ENCODE peak calls at places on chromosomes 3 and 15, in six cellular contexts. One of them, this sample, is unnamed.

GRCh38 chr3:104080228-104080627 is 1286.5 kb upstream of the ALCAM start:
- DNase-seq in HCT116: no peak
- DNase-seq in neuronal stem cell: no peak
- DNase-seq in PC-3: no peak
- DNase-seq in MM.1S: no peak
- DNase-seq in NT2/D1: no peak
- DNase-seq in this sample: no peak

GRCh38 chr3:43153189-43154083 is 47.6 kb upstream of the POMGNT2 start:
- DNase-seq in HCT116: no peak
- DNase-seq in neuronal stem cell: no peak
- DNase-seq in PC-3: no peak
- DNase-seq in MM.1S: no peak
- DNase-seq in NT2/D1: no peak
- DNase-seq in this sample: peak; percentile 49

GRCh38 chr3:142597898-142598297 is 1.7 kb downstream of the PLS1 start:
- DNase-seq in HCT116: no peak
- DNase-seq in neuronal stem cell: no peak
- DNase-seq in PC-3: no peak
- DNase-seq in MM.1S: no peak
- DNase-seq in NT2/D1: no peak
- DNase-seq in this sample: no peak

GRCh38 chr3:21954709-21955108 is 203.7 kb upstream of the ZNF385D start:
- DNase-seq in HCT116: no peak
- DNase-seq in neuronal stem cell: no peak
- DNase-seq in PC-3: peak; percentile 61
- DNase-seq in MM.1S: no peak
- DNase-seq in NT2/D1: no peak
- DNase-seq in this sample: peak; percentile 81

GRCh38 chr3:107198522-107199271 is 178.5 kb upstream of the CCDC54 start:
- DNase-seq in HCT116: no peak
- DNase-seq in neuronal stem cell: no peak
- DNase-seq in PC-3: no peak
- DNase-seq in MM.1S: no peak
- DNase-seq in NT2/D1: no peak
- DNase-seq in this sample: peak; percentile 59

GRCh38 chr3:53046171-53047170 is 598 bp upstream of the SFMBT1 start:
- DNase-seq in HCT116: no peak
- DNase-seq in neuronal stem cell: peak; percentile 52
- DNase-seq in PC-3: no peak
- DNase-seq in MM.1S: peak; percentile 82
- DNase-seq in NT2/D1: peak; percentile 77
- DNase-seq in this sample: peak; percentile 55

GRCh38 chr15:73858062-73858461 is 15.3 kb upstream of the TBC1D21 start:
- DNase-seq in HCT116: no peak
- DNase-seq in neuronal stem cell: no peak
- DNase-seq in PC-3: no peak
- DNase-seq in MM.1S: no peak
- DNase-seq in NT2/D1: no peak
- DNase-seq in this sample: no peak

GRCh38 chr15:32677238-32677750 is 35.8 kb downstream of the SCG5 start:
- DNase-seq in HCT116: no peak
- DNase-seq in neuronal stem cell: no peak
- DNase-seq in PC-3: no peak
- DNase-seq in MM.1S: no peak
- DNase-seq in NT2/D1: no peak
- DNase-seq in this sample: peak; percentile 45

GRCh38 chr3:45688194-45688881 is 858 bp upstream of the SACM1L start:
- DNase-seq in HCT116: no peak
- DNase-seq in neuronal stem cell: peak; percentile 53
- DNase-seq in PC-3: peak; percentile 52
- DNase-seq in MM.1S: peak; percentile 59
- DNase-seq in NT2/D1: peak; percentile 57
- DNase-seq in this sample: peak; percentile 47

GRCh38 chr15:98683821-98684220 is 35.5 kb downstream of the IGF1R start:
- DNase-seq in HCT116: no peak
- DNase-seq in neuronal stem cell: no peak
- DNase-seq in PC-3: no peak
- DNase-seq in MM.1S: no peak
- DNase-seq in NT2/D1: no peak
- DNase-seq in this sample: no peak
- H3K4me3 ChIP-seq in HCT116: no peak overlapping the region
- H3K4me3 ChIP-seq in neuronal stem cell: no peak overlapping the region
- H3K4me3 ChIP-seq in PC-3: no peak overlapping the region
- H3K4me3 ChIP-seq in MM.1S: no peak overlapping the region
- H3K4me3 ChIP-seq in NT2/D1: no peak overlapping the region
- H3K4me3 ChIP-seq in this sample: no peak overlapping the region

DNA sequence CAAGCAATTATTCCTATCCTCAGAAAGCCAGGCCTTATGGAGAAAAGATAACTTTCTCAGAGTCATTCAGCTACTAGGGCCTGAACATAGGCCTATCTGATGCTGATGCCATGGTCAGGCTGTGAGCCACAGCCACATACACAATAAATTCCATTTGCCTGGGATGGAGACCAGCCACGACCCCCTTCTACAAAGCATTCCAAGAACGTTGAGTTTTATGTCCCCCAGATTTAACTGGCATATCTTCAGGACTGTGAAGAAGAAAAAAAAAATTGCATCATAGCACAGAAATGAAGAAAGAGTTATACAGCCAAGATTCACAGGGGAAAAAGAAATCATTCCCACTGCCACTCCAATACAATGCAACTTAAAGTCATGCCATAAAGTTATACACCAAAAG is 100.0 kb downstream of the THBS1 start:
- DNase-seq in HCT116: no peak
- DNase-seq in neuronal stem cell: no peak
- DNase-seq in PC-3: no peak
- DNase-seq in MM.1S: no peak
- DNase-seq in NT2/D1: no peak
- DNase-seq in this sample: peak; percentile 81
- H3K9ac ChIP-seq in HCT116: no peak overlapping the region
- H3K9ac ChIP-seq in neuronal stem cell: no peak overlapping the region
- H3K9ac ChIP-seq in PC-3: no peak overlapping the region
- H3K9ac ChIP-seq in MM.1S: no peak overlapping the region
- H3K9ac ChIP-seq in NT2/D1: no peak overlapping the region
- H3K9ac ChIP-seq in this sample: peak overlapping the region; percentile 61

DNA sequence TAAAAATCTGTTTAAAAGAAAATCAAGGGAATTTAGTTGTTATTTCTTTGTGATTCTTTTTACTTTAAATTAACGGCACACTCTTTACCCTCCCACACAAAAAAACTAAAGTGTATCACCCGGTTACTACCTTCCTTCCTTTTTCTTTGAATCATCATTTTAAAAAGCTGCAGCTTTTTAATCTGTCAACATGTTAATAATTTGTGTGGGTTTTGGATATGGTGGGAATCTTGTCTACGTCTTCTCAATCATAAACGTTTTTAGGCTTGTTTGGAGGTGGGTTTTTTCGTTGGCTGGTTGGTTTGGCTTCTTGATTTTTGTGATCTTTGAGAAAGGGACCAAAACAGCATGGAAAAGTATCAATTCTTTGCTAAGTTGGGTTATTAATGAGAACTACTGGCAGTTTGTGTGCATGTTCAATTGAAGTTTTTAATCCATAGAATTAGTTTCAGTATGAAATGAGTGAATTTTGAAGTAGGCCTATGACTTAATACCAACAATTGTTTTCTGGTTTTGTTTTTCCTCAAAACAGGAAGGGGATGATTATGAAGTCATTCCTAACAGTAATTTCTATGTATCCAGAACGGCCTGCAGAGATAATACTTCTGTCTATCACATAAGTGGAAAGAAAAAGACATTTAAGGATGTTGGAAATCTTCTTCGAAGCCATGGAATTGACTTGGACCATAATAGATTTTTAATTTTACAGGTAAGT is 4.5 kb downstream of the SMC4 start:
- DNase-seq in HCT116: no peak
- DNase-seq in neuronal stem cell: no peak
- DNase-seq in PC-3: no peak
- DNase-seq in MM.1S: peak; percentile 40
- DNase-seq in NT2/D1: no peak
- DNase-seq in this sample: peak; percentile 27
- H3K4me1 ChIP-seq in HCT116: peaks cover 12% of the 10 kb centered on the region
- H3K4me1 ChIP-seq in neuronal stem cell: no peaks in the 10 kb centered on the region
- H3K4me1 ChIP-seq in PC-3: peaks cover 15% of the 10 kb centered on the region
- H3K4me1 ChIP-seq in MM.1S: peaks cover 32% of the 10 kb centered on the region
- H3K4me1 ChIP-seq in NT2/D1: no peaks in the 10 kb centered on the region
- H3K4me1 ChIP-seq in this sample: peaks cover 31% of the 10 kb centered on the region

GRCh38 chr3:5123937-5124336 is 1.8 kb downstream of the ARL8B start:
- DNase-seq in HCT116: no peak
- DNase-seq in neuronal stem cell: no peak
- DNase-seq in PC-3: no peak
- DNase-seq in MM.1S: no peak
- DNase-seq in NT2/D1: no peak
- DNase-seq in this sample: no peak
- H3K4me3 ChIP-seq in HCT116: no peak overlapping the region
- H3K4me3 ChIP-seq in neuronal stem cell: no peak overlapping the region
- H3K4me3 ChIP-seq in PC-3: peak overlapping the region; percentile 93
- H3K4me3 ChIP-seq in MM.1S: peak overlapping the region; percentile 98
- H3K4me3 ChIP-seq in NT2/D1: no peak overlapping the region
- H3K4me3 ChIP-seq in this sample: peak overlapping the region; percentile 99

GRCh38 chr15:30923429-30923828 is 19.7 kb downstream of the FAN1 start:
- DNase-seq in HCT116: no peak
- DNase-seq in neuronal stem cell: no peak
- DNase-seq in PC-3: no peak
- DNase-seq in MM.1S: no peak
- DNase-seq in NT2/D1: no peak
- DNase-seq in this sample: no peak
- H3K9ac ChIP-seq in HCT116: no peak overlapping the region
- H3K9ac ChIP-seq in neuronal stem cell: peak overlapping the region; percentile 66
- H3K9ac ChIP-seq in PC-3: no peak overlapping the region
- H3K9ac ChIP-seq in MM.1S: no peak overlapping the region
- H3K9ac ChIP-seq in NT2/D1: peak overlapping the region; percentile 56
- H3K9ac ChIP-seq in this sample: no peak overlapping the region

GRCh38 chr3:171333784-171334464 is 126.3 kb downstream of the TNIK start:
- DNase-seq in HCT116: no peak
- DNase-seq in neuronal stem cell: no peak
- DNase-seq in PC-3: no peak
- DNase-seq in MM.1S: no peak
- DNase-seq in NT2/D1: no peak
- DNase-seq in this sample: no peak

GRCh38 chr3:171327441-171328174 is 132.6 kb downstream of the TNIK start:
- DNase-seq in HCT116: no peak
- DNase-seq in neuronal stem cell: no peak
- DNase-seq in PC-3: peak; percentile 10
- DNase-seq in MM.1S: no peak
- DNase-seq in NT2/D1: no peak
- DNase-seq in this sample: no peak

GRCh38 chr3:171329759-171330158 is 130.4 kb downstream of the TNIK start:
- DNase-seq in HCT116: no peak
- DNase-seq in neuronal stem cell: no peak
- DNase-seq in PC-3: no peak
- DNase-seq in MM.1S: no peak
- DNase-seq in NT2/D1: no peak
- DNase-seq in this sample: no peak

GRCh38 chr3:171328419-171329082 is 131.7 kb downstream of the TNIK start:
- DNase-seq in HCT116: peak; percentile 47
- DNase-seq in neuronal stem cell: no peak
- DNase-seq in PC-3: peak; percentile 48
- DNase-seq in MM.1S: no peak
- DNase-seq in NT2/D1: no peak
- DNase-seq in this sample: peak; percentile 29

GRCh38 chr3:171330936-171331335 is 129.3 kb downstream of the TNIK start:
- DNase-seq in HCT116: no peak
- DNase-seq in neuronal stem cell: no peak
- DNase-seq in PC-3: no peak
- DNase-seq in MM.1S: no peak
- DNase-seq in NT2/D1: no peak
- DNase-seq in this sample: no peak
- H3K4me1 ChIP-seq in HCT116: peaks cover 17% of the 10 kb centered on the region
- H3K4me1 ChIP-seq in neuronal stem cell: peaks cover 9% of the 10 kb centered on the region
- H3K4me1 ChIP-seq in PC-3: no peaks in the 10 kb centered on the region
- H3K4me1 ChIP-seq in MM.1S: no peaks in the 10 kb centered on the region
- H3K4me1 ChIP-seq in NT2/D1: no peaks in the 10 kb centered on the region
- H3K4me1 ChIP-seq in this sample: peaks cover 11% of the 10 kb centered on the region

GRCh38 chr15:25863067-25863967 is at the start of gene ATP10A:
- DNase-seq in HCT116: no peak
- DNase-seq in neuronal stem cell: peak; percentile 24
- DNase-seq in PC-3: peak; percentile 30
- DNase-seq in MM.1S: no peak
- DNase-seq in NT2/D1: no peak
- DNase-seq in this sample: peak; percentile 87
- H3K4me3 ChIP-seq in HCT116: no peak within 1 kb of the TSS
- H3K4me3 ChIP-seq in neuronal stem cell: peak within 1 kb of the TSS; percentile 79
- H3K4me3 ChIP-seq in PC-3: peak within 1 kb of the TSS; percentile 75
- H3K4me3 ChIP-seq in MM.1S: no peak within 1 kb of the TSS
- H3K4me3 ChIP-seq in NT2/D1: peak within 1 kb of the TSS; percentile 61
- H3K4me3 ChIP-seq in this sample: peak within 1 kb of the TSS; percentile 82

DNA sequence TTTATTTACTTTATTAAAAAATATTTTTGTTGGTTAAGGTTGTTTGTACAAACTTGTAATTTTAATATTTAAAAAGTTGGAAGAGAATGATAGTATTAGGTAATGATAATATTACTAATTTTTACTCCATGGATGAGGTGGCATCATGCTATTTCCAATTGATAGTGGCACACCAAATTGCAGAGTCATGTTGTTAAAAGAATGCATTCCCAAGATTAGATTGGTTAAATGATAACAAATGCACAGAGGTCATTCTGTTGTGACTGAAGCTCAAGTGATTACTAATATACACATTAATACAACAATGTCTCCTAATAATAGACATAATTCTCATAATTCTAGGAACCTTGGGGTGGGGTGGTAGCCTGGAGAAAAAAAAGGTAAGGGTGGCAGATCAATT is 73.2 kb upstream of the ZBED2 start:
- DNase-seq in HCT116: no peak
- DNase-seq in neuronal stem cell: no peak
- DNase-seq in PC-3: no peak
- DNase-seq in MM.1S: no peak
- DNase-seq in NT2/D1: no peak
- DNase-seq in this sample: no peak
- H3K9ac ChIP-seq in HCT116: no peak overlapping the region
- H3K9ac ChIP-seq in neuronal stem cell: no peak overlapping the region
- H3K9ac ChIP-seq in PC-3: no peak overlapping the region
- H3K9ac ChIP-seq in MM.1S: no peak overlapping the region
- H3K9ac ChIP-seq in NT2/D1: no peak overlapping the region
- H3K9ac ChIP-seq in this sample: no peak overlapping the region

DNA sequence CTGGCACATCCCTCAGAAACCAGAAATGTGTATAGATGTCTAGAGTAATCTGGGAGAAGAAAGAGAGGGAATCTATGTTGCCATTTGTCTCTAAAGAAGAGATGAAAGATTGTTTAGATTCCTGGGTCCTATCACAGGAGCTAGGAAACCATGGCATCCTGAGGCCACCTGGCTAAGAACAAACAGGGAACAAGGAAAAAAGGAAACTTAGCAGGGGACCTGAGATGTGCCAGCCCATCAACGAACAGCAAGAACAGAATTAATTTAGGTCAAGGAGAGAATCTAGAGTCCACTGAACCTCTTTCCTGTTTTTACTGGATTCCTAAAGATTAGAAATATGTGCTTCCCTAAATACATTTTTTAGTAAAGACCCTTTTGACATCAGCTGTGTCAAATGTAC is 30.3 kb downstream of the IP6K1 start:
- DNase-seq in HCT116: no peak
- DNase-seq in neuronal stem cell: no peak
- DNase-seq in PC-3: no peak
- DNase-seq in MM.1S: no peak
- DNase-seq in NT2/D1: no peak
- DNase-seq in this sample: no peak
- H3K4me1 ChIP-seq in HCT116: no peaks in the 10 kb centered on the region
- H3K4me1 ChIP-seq in neuronal stem cell: no peaks in the 10 kb centered on the region
- H3K4me1 ChIP-seq in PC-3: no peaks in the 10 kb centered on the region
- H3K4me1 ChIP-seq in MM.1S: no peaks in the 10 kb centered on the region
- H3K4me1 ChIP-seq in NT2/D1: no peaks in the 10 kb centered on the region
- H3K4me1 ChIP-seq in this sample: peaks cover 6% of the 10 kb centered on the region

GRCh38 chr3:141051641-141052569 is 758 bp downstream of the SPSB4 start:
- DNase-seq in HCT116: no peak
- DNase-seq in neuronal stem cell: peak; percentile 72
- DNase-seq in PC-3: no peak
- DNase-seq in MM.1S: no peak
- DNase-seq in NT2/D1: no peak
- DNase-seq in this sample: no peak
- H3K4me3 ChIP-seq in HCT116: no peak overlapping the region
- H3K4me3 ChIP-seq in neuronal stem cell: peak overlapping the region; percentile 94
- H3K4me3 ChIP-seq in PC-3: no peak overlapping the region
- H3K4me3 ChIP-seq in MM.1S: no peak overlapping the region
- H3K4me3 ChIP-seq in NT2/D1: peak overlapping the region; percentile 64
- H3K4me3 ChIP-seq in this sample: no peak overlapping the region